ENCODE peak calls at places on chromosomes 6 and 20, in nine cellular contexts. U is left colon, K is PC-9, H is upper lobe of right lung, X is GM23338, J is astrocyte of the spinal cord, I is AG09319, R is SK-MEL-5, A is NCI-H1105 treated with DMSO at 0.1 percent for 48 hours. S is an unnamed sample.

GRCh38 chr20:2688041-2688591 is 4.5 kb upstream of the EBF4 start:
- DNase-seq in U (no peak), K (no peak), H (peak), X (peak), J (peak), I (no peak), R (peak), A (no peak), S (no peak)

GRCh38 chr20:45456632-45457031 is 12.9 kb upstream of the WFDC2 start:
- DNase-seq in U (peak), K (no peak), H (no peak), X (peak), J (no peak), I (no peak), R (peak), A (peak), S (no peak)

GRCh38 chr20:57781901-57782300 is 72.1 kb upstream of the PMEPA1 start:
- DNase-seq in U (no peak), K (no peak), H (no peak), X (no peak), J (no peak), I (no peak), R (no peak), A (no peak), S (no peak)

GRCh38 chr6:67698534-67698933 is 936.5 kb upstream of the ADGRB3 start:
- DNase-seq in U (no peak), K (no peak), H (no peak), X (no peak), J (no peak), I (no peak), R (no peak), A (peak), S (no peak)

GRCh38 chr6:155341130-155341828 is 27.0 kb upstream of the TFB1M start:
- DNase-seq in U (no peak), K (no peak), H (no peak), X (no peak), J (peak), I (no peak), R (peak), A (no peak), S (peak)

GRCh38 chr6:52635049-52635577 is 35.8 kb upstream of the TMEM14A start:
- DNase-seq in U (no peak), K (no peak), H (no peak), X (peak), J (peak), I (no peak), R (no peak), A (no peak), S (no peak)

GRCh38 chr20:41192575-41192974 is 55.2 kb downstream of the PLCG1 start:
- DNase-seq in U (no peak), K (no peak), H (no peak), X (no peak), J (no peak), I (no peak), R (no peak), A (no peak), S (no peak)

GRCh38 chr6:35354361-35355135 is 12.2 kb downstream of the PPARD start:
- DNase-seq in U (no peak), K (no peak), H (no peak), X (no peak), J (peak), I (no peak), R (no peak), A (no peak), S (no peak)

GRCh38 chr6:44464527-44465310 is 77.2 kb downstream of the CDC5L start:
- DNase-seq in U (no peak), K (no peak), H (peak), X (peak), J (no peak), I (peak), R (no peak), A (no peak), S (no peak)

GRCh38 chr20:16128538-16129106 is 444.6 kb downstream of the KIF16B start:
- DNase-seq in U (no peak), K (no peak), H (no peak), X (no peak), J (no peak), I (no peak), R (no peak), A (no peak), S (peak)

GRCh38 chr6:33445020-33445676 is 9.2 kb upstream of the ZBTB9 start:
- DNase-seq in U (no peak), K (no peak), H (no peak), X (no peak), J (no peak), I (no peak), R (no peak), A (no peak), S (no peak)

GRCh38 chr6:140494321-140495085 is 1120.1 kb upstream of the CITED2 start:
- DNase-seq in U (no peak), K (no peak), H (no peak), X (no peak), J (no peak), I (no peak), R (no peak), A (no peak), S (no peak)

S was measured in epithelial cell of prostate.